ENCODE peak calls at places on chromosomes 4 and X, in ten cellular contexts. One of them, this sample, is unnamed.

GRCh38 chr4:169225812-169226211 is 44.9 kb downstream of the SH3RF1 start:
- DNase-seq in naive thymus-derived CD8-positive, alpha-beta T cell: no peak
- DNase-seq in activated CD4-positive, alpha-beta T cell treated with anti-CD3 and anti-CD28 coated beads, Interleukin-2, amount 50 U/mL, for 1 hour: no peak
- DNase-seq in NCI-H345: no peak
- DNase-seq in CD4-positive, alpha-beta T cell: no peak
- DNase-seq in T-helper 17 cell: no peak
- DNase-seq in HCEC 1CT: peak
- DNase-seq in fibroblast of mammary gland: peak
- DNase-seq in stimulated activated CD8-positive, alpha-beta memory T cell treated with anti-CD3 and anti-CD28 coated beads, Interleukin-4, amount 100 ng/mL, for 48 hours: no peak
- DNase-seq in head of caudate nucleus: no peak
- DNase-seq in this sample: no peak

GRCh38 chr4:38075370-38076152 is 115.4 kb downstream of the PTTG2 start:
- DNase-seq in naive thymus-derived CD8-positive, alpha-beta T cell: no peak
- DNase-seq in activated CD4-positive, alpha-beta T cell treated with anti-CD3 and anti-CD28 coated beads, Interleukin-2, amount 50 U/mL, for 1 hour: no peak
- DNase-seq in NCI-H345: no peak
- DNase-seq in CD4-positive, alpha-beta T cell: no peak
- DNase-seq in T-helper 17 cell: no peak
- DNase-seq in HCEC 1CT: peak
- DNase-seq in fibroblast of mammary gland: peak
- DNase-seq in stimulated activated CD8-positive, alpha-beta memory T cell treated with anti-CD3 and anti-CD28 coated beads, Interleukin-4, amount 100 ng/mL, for 48 hours: no peak
- DNase-seq in head of caudate nucleus: no peak
- DNase-seq in this sample: peak

GRCh38 chr4:84578540-84579409 is 4.2 kb upstream of the CDS1 start:
- DNase-seq in naive thymus-derived CD8-positive, alpha-beta T cell: no peak
- DNase-seq in activated CD4-positive, alpha-beta T cell treated with anti-CD3 and anti-CD28 coated beads, Interleukin-2, amount 50 U/mL, for 1 hour: no peak
- DNase-seq in NCI-H345: peak
- DNase-seq in CD4-positive, alpha-beta T cell: no peak
- DNase-seq in T-helper 17 cell: no peak
- DNase-seq in HCEC 1CT: peak
- DNase-seq in fibroblast of mammary gland: peak
- DNase-seq in stimulated activated CD8-positive, alpha-beta memory T cell treated with anti-CD3 and anti-CD28 coated beads, Interleukin-4, amount 100 ng/mL, for 48 hours: no peak
- DNase-seq in head of caudate nucleus: peak
- DNase-seq in this sample: peak

GRCh38 chr4:4259484-4260100 is 11.6 kb upstream of the TMEM128 start:
- DNase-seq in naive thymus-derived CD8-positive, alpha-beta T cell: no peak
- DNase-seq in activated CD4-positive, alpha-beta T cell treated with anti-CD3 and anti-CD28 coated beads, Interleukin-2, amount 50 U/mL, for 1 hour: no peak
- DNase-seq in NCI-H345: no peak
- DNase-seq in CD4-positive, alpha-beta T cell: no peak
- DNase-seq in T-helper 17 cell: no peak
- DNase-seq in HCEC 1CT: no peak
- DNase-seq in fibroblast of mammary gland: peak
- DNase-seq in stimulated activated CD8-positive, alpha-beta memory T cell treated with anti-CD3 and anti-CD28 coated beads, Interleukin-4, amount 100 ng/mL, for 48 hours: no peak
- DNase-seq in head of caudate nucleus: no peak
- DNase-seq in this sample: no peak

GRCh38 chr4:6470502-6471302 is 1.7 kb downstream of the PPP2R2C start:
- DNase-seq in naive thymus-derived CD8-positive, alpha-beta T cell: no peak
- DNase-seq in activated CD4-positive, alpha-beta T cell treated with anti-CD3 and anti-CD28 coated beads, Interleukin-2, amount 50 U/mL, for 1 hour: no peak
- DNase-seq in NCI-H345: peak
- DNase-seq in CD4-positive, alpha-beta T cell: no peak
- DNase-seq in T-helper 17 cell: no peak
- DNase-seq in HCEC 1CT: no peak
- DNase-seq in fibroblast of mammary gland: peak
- DNase-seq in stimulated activated CD8-positive, alpha-beta memory T cell treated with anti-CD3 and anti-CD28 coated beads, Interleukin-4, amount 100 ng/mL, for 48 hours: peak
- DNase-seq in head of caudate nucleus: peak
- DNase-seq in this sample: peak

GRCh38 chrX:67523002-67523711 is 20.7 kb upstream of the AR start:
- DNase-seq in naive thymus-derived CD8-positive, alpha-beta T cell: no peak
- DNase-seq in activated CD4-positive, alpha-beta T cell treated with anti-CD3 and anti-CD28 coated beads, Interleukin-2, amount 50 U/mL, for 1 hour: no peak
- DNase-seq in NCI-H345: no peak
- DNase-seq in CD4-positive, alpha-beta T cell: no peak
- DNase-seq in T-helper 17 cell: no peak
- DNase-seq in HCEC 1CT: no peak
- DNase-seq in fibroblast of mammary gland: no peak
- DNase-seq in stimulated activated CD8-positive, alpha-beta memory T cell treated with anti-CD3 and anti-CD28 coated beads, Interleukin-4, amount 100 ng/mL, for 48 hours: no peak
- DNase-seq in head of caudate nucleus: no peak
- DNase-seq in this sample: no peak

GRCh38 chr4:19521151-19521550 is 730.6 kb upstream of the SLIT2 start:
- DNase-seq in naive thymus-derived CD8-positive, alpha-beta T cell: no peak
- DNase-seq in activated CD4-positive, alpha-beta T cell treated with anti-CD3 and anti-CD28 coated beads, Interleukin-2, amount 50 U/mL, for 1 hour: no peak
- DNase-seq in NCI-H345: no peak
- DNase-seq in CD4-positive, alpha-beta T cell: no peak
- DNase-seq in T-helper 17 cell: no peak
- DNase-seq in HCEC 1CT: no peak
- DNase-seq in fibroblast of mammary gland: no peak
- DNase-seq in stimulated activated CD8-positive, alpha-beta memory T cell treated with anti-CD3 and anti-CD28 coated beads, Interleukin-4, amount 100 ng/mL, for 48 hours: no peak
- DNase-seq in head of caudate nucleus: no peak
- DNase-seq in this sample: no peak

GRCh38 chr4:53126099-53126498 is 239.8 kb downstream of the SCFD2 start:
- DNase-seq in naive thymus-derived CD8-positive, alpha-beta T cell: no peak
- DNase-seq in activated CD4-positive, alpha-beta T cell treated with anti-CD3 and anti-CD28 coated beads, Interleukin-2, amount 50 U/mL, for 1 hour: no peak
- DNase-seq in NCI-H345: no peak
- DNase-seq in CD4-positive, alpha-beta T cell: no peak
- DNase-seq in T-helper 17 cell: no peak
- DNase-seq in HCEC 1CT: no peak
- DNase-seq in fibroblast of mammary gland: no peak
- DNase-seq in stimulated activated CD8-positive, alpha-beta memory T cell treated with anti-CD3 and anti-CD28 coated beads, Interleukin-4, amount 100 ng/mL, for 48 hours: no peak
- DNase-seq in head of caudate nucleus: no peak
- DNase-seq in this sample: no peak

GRCh38 chr4:54066718-54067129 is 2.3 kb upstream of the CHIC2 start:
- DNase-seq in naive thymus-derived CD8-positive, alpha-beta T cell: no peak
- DNase-seq in activated CD4-positive, alpha-beta T cell treated with anti-CD3 and anti-CD28 coated beads, Interleukin-2, amount 50 U/mL, for 1 hour: no peak
- DNase-seq in NCI-H345: no peak
- DNase-seq in CD4-positive, alpha-beta T cell: no peak
- DNase-seq in T-helper 17 cell: no peak
- DNase-seq in HCEC 1CT: no peak
- DNase-seq in fibroblast of mammary gland: no peak
- DNase-seq in stimulated activated CD8-positive, alpha-beta memory T cell treated with anti-CD3 and anti-CD28 coated beads, Interleukin-4, amount 100 ng/mL, for 48 hours: no peak
- DNase-seq in head of caudate nucleus: no peak
- DNase-seq in this sample: no peak

GRCh38 chrX:52349681-52350080 is 19.1 kb upstream of the XAGE2 start:
- DNase-seq in naive thymus-derived CD8-positive, alpha-beta T cell: no peak
- DNase-seq in activated CD4-positive, alpha-beta T cell treated with anti-CD3 and anti-CD28 coated beads, Interleukin-2, amount 50 U/mL, for 1 hour: no peak
- DNase-seq in NCI-H345: no peak
- DNase-seq in CD4-positive, alpha-beta T cell: no peak
- DNase-seq in T-helper 17 cell: no peak
- DNase-seq in HCEC 1CT: no peak
- DNase-seq in fibroblast of mammary gland: no peak
- DNase-seq in stimulated activated CD8-positive, alpha-beta memory T cell treated with anti-CD3 and anti-CD28 coated beads, Interleukin-4, amount 100 ng/mL, for 48 hours: no peak
- DNase-seq in head of caudate nucleus: no peak
- DNase-seq in this sample: no peak

GRCh38 chr4:26055855-26056254 is 141.8 kb downstream of the SMIM20 start:
- DNase-seq in naive thymus-derived CD8-positive, alpha-beta T cell: no peak
- DNase-seq in activated CD4-positive, alpha-beta T cell treated with anti-CD3 and anti-CD28 coated beads, Interleukin-2, amount 50 U/mL, for 1 hour: no peak
- DNase-seq in NCI-H345: no peak
- DNase-seq in CD4-positive, alpha-beta T cell: no peak
- DNase-seq in T-helper 17 cell: no peak
- DNase-seq in HCEC 1CT: no peak
- DNase-seq in fibroblast of mammary gland: no peak
- DNase-seq in stimulated activated CD8-positive, alpha-beta memory T cell treated with anti-CD3 and anti-CD28 coated beads, Interleukin-4, amount 100 ng/mL, for 48 hours: no peak
- DNase-seq in head of caudate nucleus: no peak
- DNase-seq in this sample: no peak

GRCh38 chr4:79597266-79597665 is 189.2 kb upstream of the GK2 start:
- DNase-seq in naive thymus-derived CD8-positive, alpha-beta T cell: no peak
- DNase-seq in activated CD4-positive, alpha-beta T cell treated with anti-CD3 and anti-CD28 coated beads, Interleukin-2, amount 50 U/mL, for 1 hour: no peak
- DNase-seq in NCI-H345: no peak
- DNase-seq in CD4-positive, alpha-beta T cell: no peak
- DNase-seq in T-helper 17 cell: no peak
- DNase-seq in HCEC 1CT: no peak
- DNase-seq in fibroblast of mammary gland: peak
- DNase-seq in stimulated activated CD8-positive, alpha-beta memory T cell treated with anti-CD3 and anti-CD28 coated beads, Interleukin-4, amount 100 ng/mL, for 48 hours: no peak
- DNase-seq in head of caudate nucleus: no peak
- DNase-seq in this sample: no peak

GRCh38 chr4:121888134-121888533 is 17.9 kb upstream of the BBS7 start:
- DNase-seq in naive thymus-derived CD8-positive, alpha-beta T cell: no peak
- DNase-seq in activated CD4-positive, alpha-beta T cell treated with anti-CD3 and anti-CD28 coated beads, Interleukin-2, amount 50 U/mL, for 1 hour: no peak
- DNase-seq in NCI-H345: no peak
- DNase-seq in CD4-positive, alpha-beta T cell: no peak
- DNase-seq in T-helper 17 cell: no peak
- DNase-seq in HCEC 1CT: no peak
- DNase-seq in fibroblast of mammary gland: no peak
- DNase-seq in stimulated activated CD8-positive, alpha-beta memory T cell treated with anti-CD3 and anti-CD28 coated beads, Interleukin-4, amount 100 ng/mL, for 48 hours: no peak
- DNase-seq in head of caudate nucleus: no peak
- DNase-seq in this sample: no peak

GRCh38 chr4:102517753-102518152 is 16.6 kb downstream of the NFKB1 start:
- DNase-seq in naive thymus-derived CD8-positive, alpha-beta T cell: no peak
- DNase-seq in activated CD4-positive, alpha-beta T cell treated with anti-CD3 and anti-CD28 coated beads, Interleukin-2, amount 50 U/mL, for 1 hour: no peak
- DNase-seq in NCI-H345: no peak
- DNase-seq in CD4-positive, alpha-beta T cell: no peak
- DNase-seq in T-helper 17 cell: no peak
- DNase-seq in HCEC 1CT: no peak
- DNase-seq in fibroblast of mammary gland: no peak
- DNase-seq in stimulated activated CD8-positive, alpha-beta memory T cell treated with anti-CD3 and anti-CD28 coated beads, Interleukin-4, amount 100 ng/mL, for 48 hours: no peak
- DNase-seq in head of caudate nucleus: no peak
- DNase-seq in this sample: no peak

GRCh38 chr4:100450449-100450848 is 67.4 kb downstream of the EMCN start:
- DNase-seq in naive thymus-derived CD8-positive, alpha-beta T cell: no peak
- DNase-seq in activated CD4-positive, alpha-beta T cell treated with anti-CD3 and anti-CD28 coated beads, Interleukin-2, amount 50 U/mL, for 1 hour: no peak
- DNase-seq in NCI-H345: no peak
- DNase-seq in CD4-positive, alpha-beta T cell: no peak
- DNase-seq in T-helper 17 cell: no peak
- DNase-seq in HCEC 1CT: peak
- DNase-seq in fibroblast of mammary gland: peak
- DNase-seq in stimulated activated CD8-positive, alpha-beta memory T cell treated with anti-CD3 and anti-CD28 coated beads, Interleukin-4, amount 100 ng/mL, for 48 hours: no peak
- DNase-seq in head of caudate nucleus: no peak
- DNase-seq in this sample: no peak

GRCh38 chrX:37594755-37595382 is 23.4 kb downstream of the LANCL3 start:
- DNase-seq in naive thymus-derived CD8-positive, alpha-beta T cell: no peak
- DNase-seq in activated CD4-positive, alpha-beta T cell treated with anti-CD3 and anti-CD28 coated beads, Interleukin-2, amount 50 U/mL, for 1 hour: no peak
- DNase-seq in NCI-H345: no peak
- DNase-seq in CD4-positive, alpha-beta T cell: no peak
- DNase-seq in T-helper 17 cell: no peak
- DNase-seq in HCEC 1CT: no peak
- DNase-seq in fibroblast of mammary gland: no peak
- DNase-seq in stimulated activated CD8-positive, alpha-beta memory T cell treated with anti-CD3 and anti-CD28 coated beads, Interleukin-4, amount 100 ng/mL, for 48 hours: no peak
- DNase-seq in head of caudate nucleus: no peak
- DNase-seq in this sample: no peak

GRCh38 chrX:38817004-38817703 is 15.9 kb downstream of the MID1IP1 start:
- DNase-seq in naive thymus-derived CD8-positive, alpha-beta T cell: no peak
- DNase-seq in activated CD4-positive, alpha-beta T cell treated with anti-CD3 and anti-CD28 coated beads, Interleukin-2, amount 50 U/mL, for 1 hour: no peak
- DNase-seq in NCI-H345: no peak
- DNase-seq in CD4-positive, alpha-beta T cell: no peak
- DNase-seq in T-helper 17 cell: no peak
- DNase-seq in HCEC 1CT: peak
- DNase-seq in fibroblast of mammary gland: peak
- DNase-seq in stimulated activated CD8-positive, alpha-beta memory T cell treated with anti-CD3 and anti-CD28 coated beads, Interleukin-4, amount 100 ng/mL, for 48 hours: no peak
- DNase-seq in head of caudate nucleus: no peak
- DNase-seq in this sample: peak

GRCh38 chr4:175531405-175532091 is 280.5 kb downstream of the GPM6A start:
- DNase-seq in naive thymus-derived CD8-positive, alpha-beta T cell: no peak
- DNase-seq in activated CD4-positive, alpha-beta T cell treated with anti-CD3 and anti-CD28 coated beads, Interleukin-2, amount 50 U/mL, for 1 hour: no peak
- DNase-seq in NCI-H345: no peak
- DNase-seq in CD4-positive, alpha-beta T cell: no peak
- DNase-seq in T-helper 17 cell: no peak
- DNase-seq in HCEC 1CT: peak
- DNase-seq in fibroblast of mammary gland: peak
- DNase-seq in stimulated activated CD8-positive, alpha-beta memory T cell treated with anti-CD3 and anti-CD28 coated beads, Interleukin-4, amount 100 ng/mL, for 48 hours: no peak
- DNase-seq in head of caudate nucleus: no peak
- DNase-seq in this sample: no peak